ENCODE peak calls at places on chromosomes 7 and 10, in four cellular contexts. One of them, this sample, is unnamed.

GRCh38 chr10:70532554-70533188 is 54.1 kb downstream of the PALD1 start:
- DNase-seq in K562: peak
- DNase-seq in HepG2: no peak
- DNase-seq in HEK293T: no peak
- DNase-seq in this sample: no peak

GRCh38 chr7:157529768-157530560 is 193.2 kb downstream of the DNAJB6 start:
- DNase-seq in K562: no peak
- DNase-seq in HepG2: no peak
- DNase-seq in HEK293T: no peak
- DNase-seq in this sample: no peak

GRCh38 chr7:4713183-4713784 is 31.2 kb downstream of the FOXK1 start:
- DNase-seq in K562: peak
- DNase-seq in HepG2: no peak
- DNase-seq in HEK293T: no peak
- DNase-seq in this sample: no peak

GRCh38 chr10:91635401-91636400 is 2.8 kb upstream of the PPP1R3C start:
- DNase-seq in K562: peak
- DNase-seq in HepG2: peak
- DNase-seq in HEK293T: peak
- DNase-seq in this sample: no peak

GRCh38 chr10:108072466-108072865 is 908.0 kb upstream of the SORCS1 start:
- DNase-seq in K562: no peak
- DNase-seq in HepG2: no peak
- DNase-seq in HEK293T: no peak
- DNase-seq in this sample: no peak

GRCh38 chr7:36357054-36357453 is 32.6 kb upstream of the ANLN start:
- DNase-seq in K562: no peak
- DNase-seq in HepG2: no peak
- DNase-seq in HEK293T: no peak
- DNase-seq in this sample: no peak

GRCh38 chr7:70215491-70215890 is 617.2 kb downstream of the AUTS2 start:
- DNase-seq in K562: no peak
- DNase-seq in HepG2: no peak
- DNase-seq in HEK293T: no peak
- DNase-seq in this sample: no peak

GRCh38 chr10:62038609-62039190 is 137.2 kb downstream of the ARID5B start:
- DNase-seq in K562: peak
- DNase-seq in HepG2: peak
- DNase-seq in HEK293T: peak
- DNase-seq in this sample: no peak

GRCh38 chr7:1632916-1633785 is 36.9 kb upstream of the ELFN1 start:
- DNase-seq in K562: no peak
- DNase-seq in HepG2: no peak
- DNase-seq in HEK293T: no peak
- DNase-seq in this sample: no peak

GRCh38 chr10:88082391-88082790 is 219.0 kb downstream of the PTEN start:
- DNase-seq in K562: no peak
- DNase-seq in HepG2: no peak
- DNase-seq in HEK293T: no peak
- DNase-seq in this sample: no peak

GRCh38 chr7:3120513-3120912 is 76.8 kb upstream of the CARD11 start:
- DNase-seq in K562: no peak
- DNase-seq in HepG2: no peak
- DNase-seq in HEK293T: no peak
- DNase-seq in this sample: no peak

GRCh38 chr7:157272351-157273207 is 64.2 kb upstream of the DNAJB6 start:
- DNase-seq in K562: peak
- DNase-seq in HepG2: no peak
- DNase-seq in HEK293T: no peak
- DNase-seq in this sample: no peak

DNA sequence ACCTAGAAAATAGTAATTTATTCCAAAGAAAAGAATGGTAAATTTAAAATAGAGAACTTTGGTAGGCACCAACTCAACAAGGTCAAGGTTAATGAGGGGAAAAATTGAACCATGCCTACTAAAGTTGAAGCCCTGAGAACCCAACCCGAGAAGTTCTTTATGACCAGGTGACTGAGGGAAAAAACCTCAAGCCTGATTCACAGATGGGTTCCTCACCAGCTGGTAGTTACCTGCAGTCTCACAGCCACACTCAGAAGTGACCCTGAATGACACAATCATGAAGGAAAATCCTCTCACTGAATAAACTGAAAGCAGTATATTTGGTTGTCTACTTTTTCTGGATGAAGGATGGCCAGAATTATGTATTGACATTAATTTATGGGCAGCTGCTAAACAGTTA is 7.0 kb downstream of the C10orf67 start:
- DNase-seq in K562: no peak
- DNase-seq in HepG2: no peak
- DNase-seq in HEK293T: no peak
- DNase-seq in this sample: no peak
- TF ChIP-seq FOXK2 in K562: no peak
- TF ChIP-seq FOXK2 in HepG2: no peak
- TF ChIP-seq FOXK2 in HEK293T: no peak
- TF ChIP-seq FOXK2 in this sample: no peak

DNA sequence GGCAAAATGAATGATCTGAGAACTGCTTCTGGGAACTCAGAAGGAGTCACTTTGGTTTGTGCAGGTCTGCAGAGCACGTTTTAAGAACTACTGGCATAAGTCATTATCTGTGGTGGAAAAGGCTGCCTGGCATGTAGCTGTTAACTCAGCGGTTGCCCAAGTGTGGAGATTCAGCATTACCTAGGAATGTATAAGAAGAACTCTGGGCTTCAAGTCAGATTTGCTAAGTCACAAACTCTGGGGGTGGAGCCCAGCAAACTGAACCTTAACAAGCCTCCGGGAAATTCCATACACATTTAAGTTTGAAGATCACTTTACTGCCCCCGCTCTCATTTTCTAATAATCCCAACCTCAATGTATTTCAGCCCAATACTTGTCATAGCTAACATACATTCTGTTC is 31.1 kb downstream of the PLXDC2 start:
- DNase-seq in K562: no peak
- DNase-seq in HepG2: no peak
- DNase-seq in HEK293T: no peak
- DNase-seq in this sample: no peak
- TF ChIP-seq FOXK2 in K562: no peak
- TF ChIP-seq FOXK2 in HepG2: no peak
- TF ChIP-seq FOXK2 in HEK293T: no peak
- TF ChIP-seq FOXK2 in this sample: no peak

GRCh38 chr7:112420236-112420945 is 29.9 kb upstream of the IFRD1 start:
- DNase-seq in K562: no peak
- DNase-seq in HepG2: peak
- DNase-seq in HEK293T: no peak
- DNase-seq in this sample: no peak
- TF ChIP-seq FOXK2 in K562: no peak
- TF ChIP-seq FOXK2 in HepG2: no peak
- TF ChIP-seq FOXK2 in HEK293T: no peak
- TF ChIP-seq FOXK2 in this sample: no peak

GRCh38 chr10:13453896-13454295 is 74.9 kb downstream of the BEND7 start:
- DNase-seq in K562: no peak
- DNase-seq in HepG2: no peak
- DNase-seq in HEK293T: no peak
- DNase-seq in this sample: peak

GRCh38 chr10:13462551-13462950 is 66.3 kb downstream of the BEND7 start:
- DNase-seq in K562: no peak
- DNase-seq in HepG2: no peak
- DNase-seq in HEK293T: no peak
- DNase-seq in this sample: no peak

DNA sequence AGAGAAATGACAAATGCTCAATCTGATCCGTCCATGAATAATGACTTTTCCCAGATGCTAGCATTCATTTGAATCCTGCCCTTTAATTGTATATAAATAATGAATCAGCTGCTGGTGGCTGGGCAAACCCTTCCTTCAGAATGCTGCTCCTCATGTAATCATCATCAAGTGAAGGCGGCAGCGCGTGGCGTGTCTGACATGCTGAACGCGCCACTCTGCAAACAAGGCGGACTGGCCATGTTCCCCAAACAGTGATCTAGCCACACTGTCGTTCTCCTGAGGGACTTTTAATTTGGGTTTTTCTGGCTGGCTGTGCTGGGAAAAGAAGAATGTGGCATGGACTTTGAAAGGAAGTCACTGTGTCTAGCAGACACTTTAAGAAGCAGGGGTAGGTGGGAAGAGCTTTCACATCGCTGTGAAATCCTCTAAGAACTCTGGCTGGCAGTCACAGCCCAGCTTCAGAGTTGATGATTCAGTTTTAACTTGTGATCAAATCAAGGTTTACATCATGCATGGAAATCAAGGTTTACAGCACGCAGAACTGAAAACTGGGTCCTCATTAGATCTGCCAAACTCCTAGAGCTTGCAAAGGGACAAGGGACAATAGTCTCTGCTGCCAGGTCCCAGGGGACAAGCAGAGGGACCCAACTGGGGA is 70.6 kb downstream of the BEND7 start:
- DNase-seq in K562: no peak
- DNase-seq in HepG2: no peak
- DNase-seq in HEK293T: no peak
- DNase-seq in this sample: no peak
- TF ChIP-seq FOXK2 in K562: no peak
- TF ChIP-seq FOXK2 in HepG2: no peak
- TF ChIP-seq FOXK2 in HEK293T: no peak
- TF ChIP-seq FOXK2 in this sample: no peak